ENCODE peak calls at places on chromosome 13, in eight cellular contexts. M, W, S, T, R, H, K and J are unnamed samples. For H3K4me1, the result is how much of the 10 kb centered on the place peaks cover.

GRCh38 chr13:29861694-29862110 is 11.3 kb upstream of the UBL3 start:
- DNase-seq in R (no peak), S (no peak), T (no peak), W (no peak), K (no peak), H (no peak), M (peak), J (no peak)

GRCh38 chr13:93270769-93271753 is 44.5 kb downstream of the GPC6 start:
- DNase-seq in H (no peak), M (peak), K (no peak), T (no peak), S (no peak), R (no peak), W (no peak), J (no peak)

GRCh38 chr13:66886248-66886647 is 343.9 kb downstream of the PCDH9 start:
- DNase-seq in K (no peak), T (no peak), M (no peak), R (no peak), H (no peak), S (no peak), W (no peak), J (no peak)

GRCh38 chr13:39538826-39539555 is 64.0 kb downstream of the LHFPL6 start:
- DNase-seq in R (no peak), W (no peak), S (no peak), T (no peak), K (no peak), H (no peak), M (no peak), J (no peak)

GRCh38 chr13:27975579-27976361 is 6.7 kb upstream of the CDX2 start:
- DNase-seq in R (no peak), K (no peak), H (no peak), W (peak), S (peak), M (no peak), T (no peak), J (no peak)

GRCh38 chr13:28408235-28408848 is 86.6 kb downstream of the FLT1 start:
- DNase-seq in R (no peak), S (no peak), M (no peak), T (no peak), H (no peak), K (no peak), W (no peak), J (no peak)

GRCh38 chr13:32205426-32206096 is 109.6 kb downstream of the ZAR1L start:
- DNase-seq in T (no peak), W (no peak), R (no peak), H (no peak), K (no peak), S (no peak), M (no peak), J (no peak)

GRCh38 chr13:27770809-27771208 is 21.5 kb upstream of the GSX1 start:
- DNase-seq in T (no peak), K (peak), S (peak), H (no peak), R (no peak), W (no peak), M (peak), J (no peak)

GRCh38 chr13:100984349-100984748 is 309.8 kb upstream of the TMTC4 start:
- DNase-seq in S (no peak), K (no peak), T (no peak), R (no peak), H (no peak), W (no peak), M (no peak), J (no peak)

GRCh38 chr13:109156181-109156935 is 526.9 kb downstream of the MYO16 start:
- DNase-seq in R (no peak), W (no peak), M (peak), T (no peak), S (no peak), K (no peak), H (no peak), J (no peak)

GRCh38 chr13:38582133-38582532 is 104.7 kb upstream of the FREM2 start:
- DNase-seq in K (peak), R (no peak), M (peak), T (peak), S (no peak), H (no peak), W (no peak), J (no peak)

GRCh38 chr13:27979001-27979643 is 9.4 kb downstream of the URAD start:
- DNase-seq in W (no peak), H (no peak), R (no peak), K (no peak), T (no peak), M (no peak), S (peak), J (no peak)

GRCh38 chr13:100694722-100695644 is 20.4 kb upstream of the TMTC4 start:
- DNase-seq in W (peak), H (no peak), S (peak), T (no peak), K (peak), M (peak), R (no peak), J (no peak)

GRCh38 chr13:23631676-23632622 is 61.7 kb downstream of the TNFRSF19 start:
- DNase-seq in S (no peak), T (no peak), K (no peak), R (no peak), W (no peak), H (no peak), M (no peak), J (no peak)

GRCh38 chr13:32309312-32309711 is 5.9 kb downstream of the ZAR1L start:
- DNase-seq in R (no peak), T (no peak), W (no peak), S (no peak), H (no peak), K (no peak), M (no peak), J (no peak)

GRCh38 chr13:40552895-40553294 is 113.5 kb downstream of the FOXO1 start:
- DNase-seq in R (no peak), K (no peak), W (no peak), H (no peak), M (no peak), S (no peak), T (no peak), J (no peak)

GRCh38 chr13:101150998-101151397 is 265.3 kb downstream of the NALCN start:
- DNase-seq in R (no peak), W (no peak), M (no peak), S (no peak), T (peak), H (no peak), K (no peak), J (no peak)

GRCh38 chr13:70338608-70339007 is 230.4 kb upstream of the KLHL1 start:
- DNase-seq in S (no peak), K (no peak), H (no peak), M (no peak), W (no peak), T (no peak), R (no peak), J (no peak)

GRCh38 chr13:110409581-110409992 is 102.5 kb downstream of the COL4A2 start:
- DNase-seq in T (no peak), R (no peak), M (no peak), S (no peak), K (no peak), H (no peak), W (no peak), J (no peak)

GRCh38 chr13:34762312-34762711 is 179.8 kb upstream of the NBEA start:
- DNase-seq in H (no peak), W (no peak), M (peak), R (no peak), T (no peak), S (no peak), K (no peak), J (no peak)

GRCh38 chr13:37869756-37870488 is at the start of gene TRPC4:
- DNase-seq in K (peak), W (peak), S (peak), M (peak), T (no peak), H (no peak), R (no peak), J (no peak)

GRCh38 chr13:40077396-40078027 is 422.1 kb downstream of the COG6 start:
- DNase-seq in K (no peak), H (no peak), T (no peak), R (no peak), W (no peak), S (no peak), M (no peak), J (no peak)

GRCh38 chr13:79281335-79281734 is 124.7 kb downstream of the RBM26 start:
- DNase-seq in H (no peak), K (no peak), S (no peak), W (no peak), R (no peak), M (no peak), T (no peak), J (no peak)

GRCh38 chr13:19153782-19154450 is 27.7 kb downstream of the TUBA3C start:
- DNase-seq in H (no peak), K (no peak), T (no peak), M (peak), W (no peak), S (no peak), R (no peak), J (no peak)

GRCh38 chr13:95676775-95677563 is at the start of gene DNAJC3:
- DNase-seq in T (peak), K (peak), R (peak), H (peak), M (peak), S (peak), W (peak), J (peak)
- H3K4me1 ChIP-seq in T (half or more), K (under half), R (under half), H (under half), M (under half), S (under half), W (half or more), J (under half)

DNA sequence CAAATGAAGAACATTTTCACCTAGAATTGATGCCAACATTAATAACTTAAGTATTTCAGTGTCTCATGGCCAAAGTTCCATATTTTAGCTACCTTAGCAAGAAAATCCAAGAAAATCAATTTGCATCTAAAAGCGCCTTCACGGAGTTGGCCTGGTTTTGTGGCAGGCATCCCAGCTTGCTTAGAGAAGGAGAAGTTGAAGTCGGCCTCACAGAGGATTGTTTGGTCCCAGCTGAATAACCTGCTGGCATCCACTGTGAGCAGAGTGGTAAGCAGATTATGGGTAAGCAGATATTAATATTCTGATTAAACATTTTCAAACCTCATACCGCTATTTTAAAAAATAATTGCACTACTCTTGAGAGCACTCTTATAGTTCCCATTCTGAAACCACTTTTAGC is 62.3 kb upstream of the STARD13 start:
- DNase-seq in H (no peak), W (no peak), T (no peak), K (no peak), M (no peak), R (no peak), S (no peak), J (no peak)
- H3K4me3 ChIP-seq in H (no peak), W (no peak), T (no peak), K (no peak), M (no peak), R (no peak), S (no peak), J (no peak)

GRCh38 chr13:44646044-44646443 is 69.9 kb upstream of the TSC22D1 start:
- DNase-seq in R (no peak), T (no peak), H (no peak), M (no peak), S (no peak), K (no peak), W (no peak), J (no peak)
- H3K4me1 ChIP-seq in R (under half), T (under half), H (under half), M (under half), S (under half), K (under half), W (under half), J (under half)

GRCh38 chr13:95756072-95756471 is 79.1 kb downstream of the DNAJC3 start:
- DNase-seq in W (no peak), H (no peak), T (no peak), K (no peak), R (no peak), M (no peak), S (no peak), J (no peak)

GRCh38 chr13:95754069-95754468 is 77.1 kb downstream of the DNAJC3 start:
- DNase-seq in R (no peak), S (no peak), H (no peak), M (no peak), W (no peak), T (no peak), K (no peak), J (no peak)

GRCh38 chr13:95749545-95749944 is 72.6 kb downstream of the DNAJC3 start:
- DNase-seq in H (no peak), K (no peak), S (no peak), R (no peak), T (no peak), M (no peak), W (no peak), J (no peak)

GRCh38 chr13:95752677-95753076 is 75.7 kb downstream of the DNAJC3 start:
- DNase-seq in M (no peak), H (no peak), T (no peak), R (no peak), S (no peak), W (no peak), K (no peak), J (no peak)
- H3K4me3 ChIP-seq in M (no peak), H (no peak), T (no peak), R (no peak), S (no peak), W (no peak), K (no peak), J (no peak)

GRCh38 chr13:49786609-49787008 is 5.9 kb downstream of the KPNA3 start:
- DNase-seq in S (no peak), R (no peak), W (no peak), H (no peak), T (no peak), M (no peak), K (no peak), J (no peak)

GRCh38 chr13:49781791-49782190 is 10.7 kb downstream of the KPNA3 start:
- DNase-seq in K (no peak), H (no peak), M (no peak), T (no peak), R (no peak), W (no peak), S (no peak), J (no peak)

GRCh38 chr13:49783865-49784264 is 8.6 kb downstream of the KPNA3 start:
- DNase-seq in W (no peak), H (no peak), S (no peak), K (no peak), R (no peak), M (no peak), T (no peak), J (no peak)

GRCh38 chr13:49782784-49783183 is 9.7 kb downstream of the KPNA3 start:
- DNase-seq in W (no peak), T (no peak), K (no peak), H (no peak), S (no peak), R (no peak), M (no peak), J (no peak)

DNA sequence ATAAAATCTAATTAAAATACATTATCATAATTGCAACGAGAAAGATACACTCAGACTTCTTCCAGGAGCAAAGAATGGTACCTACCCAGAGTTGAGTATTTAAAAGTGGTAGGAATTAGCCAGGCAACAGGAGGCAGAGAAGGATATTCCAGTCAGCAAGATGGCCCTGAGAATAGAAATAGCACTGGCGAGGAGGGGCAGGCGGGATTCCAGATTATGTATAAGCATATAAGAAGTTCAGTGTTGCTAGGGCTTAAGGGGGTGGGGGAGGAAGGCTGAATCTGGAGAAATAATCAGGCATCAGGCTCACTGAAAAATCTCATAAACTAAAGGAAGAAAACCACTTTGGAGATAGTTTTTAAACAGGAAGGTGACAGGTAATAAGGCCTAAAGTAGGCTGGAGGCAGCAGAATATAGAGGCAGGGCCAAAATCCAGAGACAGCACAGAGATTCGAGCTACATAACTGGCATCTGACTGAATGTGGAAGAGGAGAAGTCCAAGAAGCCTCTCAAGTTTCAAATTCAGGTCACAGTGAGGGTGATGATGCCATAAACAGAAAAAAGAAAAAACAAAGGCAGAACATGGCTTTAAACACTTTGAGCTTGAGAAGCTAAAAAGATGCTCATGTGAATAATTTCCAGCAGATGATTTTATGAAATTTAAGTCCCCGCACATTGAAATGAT is 7.5 kb downstream of the KPNA3 start:
- DNase-seq in S (no peak), T (no peak), W (no peak), H (no peak), M (no peak), R (no peak), K (no peak), J (no peak)
- H3K4me1 ChIP-seq in S (under half), T (under half), W (half or more), H (under half), M (under half), R (under half), K (under half), J (under half)

GRCh38 chr13:113207890-113208423 is 512 bp downstream of the PCID2 start:
- DNase-seq in S (peak), M (peak), R (no peak), W (no peak), T (no peak), H (no peak), K (peak), J (no peak)

GRCh38 chr13:113205428-113205931 is 3.0 kb downstream of the PCID2 start:
- DNase-seq in K (no peak), T (no peak), R (no peak), H (no peak), W (no peak), S (no peak), M (no peak), J (no peak)

GRCh38 chr13:113202912-113203311 is 5.6 kb downstream of the PCID2 start:
- DNase-seq in S (no peak), T (no peak), R (no peak), M (no peak), H (no peak), K (no peak), W (no peak), J (no peak)

GRCh38 chr13:113204378-113204734 is 4.1 kb downstream of the PCID2 start:
- DNase-seq in R (no peak), H (no peak), W (no peak), M (no peak), S (no peak), T (no peak), K (no peak), J (no peak)

DNA sequence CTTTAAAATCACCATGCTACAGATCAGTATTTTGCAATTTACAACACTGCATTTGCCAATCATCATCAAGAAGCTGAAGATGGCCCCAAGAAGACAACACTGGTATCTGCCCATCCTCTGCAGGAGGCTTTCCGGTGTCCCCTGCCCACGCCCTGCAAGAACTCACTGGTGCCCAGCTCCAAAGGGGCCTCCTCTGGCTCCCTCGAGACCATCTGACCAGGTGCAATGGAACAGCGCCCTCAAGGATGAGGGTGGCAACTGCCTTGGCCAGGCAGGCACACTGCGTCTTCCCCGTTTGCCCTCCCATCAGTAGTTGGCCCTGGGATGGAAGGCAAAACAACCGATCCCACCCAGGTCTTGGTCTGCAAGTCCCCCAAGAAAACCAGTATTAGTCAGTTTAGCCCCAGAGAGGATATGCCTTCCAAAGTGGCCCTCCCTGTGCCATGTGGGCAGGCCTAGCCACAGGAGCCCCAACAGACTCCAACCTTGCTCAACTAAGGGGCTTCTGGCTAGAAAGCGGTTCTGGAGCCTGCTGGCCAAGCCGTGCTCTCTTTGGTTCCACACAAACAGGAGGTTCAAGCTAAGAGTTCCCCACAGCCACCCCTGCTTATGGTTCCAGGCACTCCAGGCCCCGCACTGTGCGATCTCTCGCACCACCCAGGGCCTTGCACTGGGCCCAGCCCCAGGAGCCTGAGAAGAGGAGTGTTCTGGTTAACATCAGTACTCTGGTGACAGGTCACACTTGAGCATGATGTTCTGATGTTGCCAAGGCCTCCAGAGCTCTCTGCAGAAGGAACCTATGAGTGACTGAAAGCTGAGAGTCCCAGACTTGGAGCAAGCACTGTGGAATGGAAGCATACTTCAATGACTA is 4.7 kb downstream of the PCID2 start:
- DNase-seq in R (no peak), H (no peak), M (no peak), S (no peak), T (no peak), W (no peak), K (no peak), J (no peak)
- H3K4me3 ChIP-seq in R (no peak), H (no peak), M (no peak), S (no peak), T (no peak), W (no peak), K (no peak), J (no peak)